ENCODE peak calls at places on chromosomes 5 and 9, in six cellular contexts. S, J, G, O, B and U are unnamed samples.

GRCh38 chr5:125052601-125053000 is 306.2 kb upstream of the ZNF608 start:
- DNase-seq in S (no peak), J (no peak), G (no peak), O (no peak), B (no peak), U (no peak)

GRCh38 chr9:76463211-76463610 is 4.2 kb downstream of the GCNT1 start:
- DNase-seq in S (no peak), J (no peak), G (no peak), O (no peak), B (no peak), U (no peak)

GRCh38 chr9:38254756-38255155 is 137.7 kb upstream of the ALDH1B1 start:
- DNase-seq in S (no peak), J (no peak), G (no peak), O (no peak), B (no peak), U (no peak)

GRCh38 chr5:172545291-172545761 is 91.0 kb upstream of the SH3PXD2B start:
- DNase-seq in S (no peak), J (no peak), G (no peak), O (no peak), B (no peak), U (no peak)

GRCh38 chr5:107543868-107544267 is 126.9 kb downstream of the EFNA5 start:
- DNase-seq in S (no peak), J (no peak), G (no peak), O (no peak), B (no peak), U (no peak)

GRCh38 chr5:173780356-173781234 is 107.6 kb upstream of the CPEB4 start:
- DNase-seq in S (no peak), J (no peak), G (no peak), O (no peak), B (no peak), U (no peak)

GRCh38 chr5:154236459-154237375 is 46.2 kb downstream of the GALNT10 start:
- DNase-seq in S (peak), J (no peak), G (no peak), O (no peak), B (no peak), U (no peak)

GRCh38 chr9:80491086-80491749 is 919.5 kb downstream of the TLE4 start:
- DNase-seq in S (no peak), J (no peak), G (no peak), O (no peak), B (no peak), U (no peak)

GRCh38 chr5:69334793-69335268 is 2.2 kb upstream of the CCDC125 start:
- DNase-seq in S (peak), J (peak), G (peak), O (peak), B (peak), U (peak)

GRCh38 chr9:93702261-93702660 is 125.9 kb downstream of the PHF2 start:
- DNase-seq in S (no peak), J (no peak), G (no peak), O (no peak), B (no peak), U (no peak)

GRCh38 chr9:121222524-121223171 is 21.0 kb upstream of the RAB14 start:
- DNase-seq in S (peak), J (no peak), G (peak), O (no peak), B (no peak), U (no peak)

GRCh38 chr5:132736853-132737833 is at the start of gene KIF3A:
- DNase-seq in S (peak), J (peak), G (peak), O (peak), B (peak), U (peak)

GRCh38 chr9:81868145-81868544 is 60.1 kb upstream of the SPATA31D4 start:
- DNase-seq in S (no peak), J (no peak), G (no peak), O (no peak), B (no peak), U (no peak)

GRCh38 chr9:36946653-36947052 is 87.4 kb downstream of the PAX5 start:
- DNase-seq in S (peak), J (no peak), G (no peak), O (no peak), B (no peak), U (no peak)

GRCh38 chr5:15097552-15097951 is 226.0 kb upstream of the ANKH start:
- DNase-seq in S (no peak), J (no peak), G (no peak), O (no peak), B (no peak), U (no peak)

GRCh38 chr9:306907-307306 is 92.2 kb downstream of the DOCK8 start:
- DNase-seq in S (no peak), J (peak), G (peak), O (no peak), B (no peak), U (no peak)

GRCh38 chr9:35771079-35771441 is 17.0 kb upstream of the MSMP start:
- DNase-seq in S (no peak), J (no peak), G (no peak), O (no peak), B (no peak), U (no peak)

GRCh38 chr5:156589859-156590216 is 260.3 kb upstream of the PPP1R2B start:
- DNase-seq in S (no peak), J (no peak), G (no peak), O (no peak), B (no peak), U (no peak)

GRCh38 chr5:137037848-137038247 is 461.3 kb downstream of the SPOCK1 start:
- DNase-seq in S (no peak), J (no peak), G (no peak), O (no peak), B (no peak), U (no peak)

GRCh38 chr5:75672616-75673015 is 44.6 kb downstream of the POC5 start:
- DNase-seq in S (no peak), J (no peak), G (no peak), O (no peak), B (no peak), U (no peak)

GRCh38 chr5:654071-654778 is 38.9 kb downstream of the TPPP start:
- DNase-seq in S (no peak), J (no peak), G (no peak), O (no peak), B (no peak), U (no peak)

GRCh38 chr5:137415231-137415681 is 83.9 kb downstream of the SPOCK1 start:
- DNase-seq in S (peak), J (no peak), G (no peak), O (no peak), B (no peak), U (peak)

GRCh38 chr9:133539434-133539833 is 4.9 kb downstream of the ADAMTSL2 start:
- DNase-seq in S (no peak), J (no peak), G (no peak), O (no peak), B (peak), U (no peak)

GRCh38 chr9:94870465-94870792 is 143.9 kb downstream of the AOPEP start:
- DNase-seq in S (no peak), J (no peak), G (no peak), O (no peak), B (no peak), U (no peak)